ENCODE peak calls at places on chromosome 9, in four cellular contexts. P, A, R and Y are unnamed samples. For H3K27me3, the result is how much of the 10 kb centered on the place peaks cover.

GRCh38 chr9:34431661-34432060 is 26.7 kb downstream of the FAM219A start:
- DNase-seq in P (no peak), A (no peak), R (no peak), Y (no peak)

GRCh38 chr9:111805841-111806241 is 11.1 kb upstream of the SHOC1 start:
- DNase-seq in P (no peak), A (no peak), R (no peak), Y (no peak)

GRCh38 chr9:116066221-116066620 is 87.4 kb upstream of the PAPPA start:
- DNase-seq in P (no peak), A (no peak), R (no peak), Y (no peak)

GRCh38 chr9:114786251-114786650 is 19.6 kb downstream of the TNFSF15 start:
- DNase-seq in P (no peak), A (no peak), R (no peak), Y (no peak)

GRCh38 chr9:26685857-26686256 is 206.7 kb downstream of the CAAP1 start:
- DNase-seq in P (no peak), A (no peak), R (no peak), Y (no peak)

GRCh38 chr9:29214162-29214520 is 1640.9 kb upstream of the C9orf72 start:
- DNase-seq in P (peak), A (peak), R (peak), Y (peak)

GRCh38 chr9:84174486-84174885 is 166.1 kb downstream of the SLC28A3 start:
- DNase-seq in P (no peak), A (no peak), R (no peak), Y (no peak)

GRCh38 chr9:3768286-3768685 is 242.5 kb upstream of the RFX3 start:
- DNase-seq in P (no peak), A (no peak), R (no peak), Y (no peak)

GRCh38 chr9:36401179-36401740 is 1.2 kb upstream of the RNF38 start:
- DNase-seq in P (peak), A (peak), R (no peak), Y (peak)

GRCh38 chr9:133730994-133731715 is 7.0 kb downstream of the SARDH start:
- DNase-seq in P (no peak), A (no peak), R (no peak), Y (no peak)

GRCh38 chr9:133733421-133734250 is 4.5 kb downstream of the SARDH start:
- DNase-seq in P (no peak), A (no peak), R (no peak), Y (no peak)

GRCh38 chr9:133731876-133732321 is 6.3 kb downstream of the SARDH start:
- DNase-seq in P (peak), A (peak), R (peak), Y (peak)

GRCh38 chr9:133733074-133733408 is 5.1 kb downstream of the SARDH start:
- DNase-seq in P (no peak), A (no peak), R (no peak), Y (no peak)

GRCh38 chr9:133732351-133733073 is 5.6 kb downstream of the SARDH start:
- DNase-seq in P (no peak), A (no peak), R (no peak), Y (no peak)
- H3K27me3 ChIP-seq in P (under half), A (under half), R (under half), Y (under half)

GRCh38 chr9:126338945-126339344 is 12.3 kb downstream of the MVB12B start:
- DNase-seq in P (no peak), A (no peak), R (no peak), Y (no peak)
- H3K27ac ChIP-seq in P (no peak), A (no peak), R (no peak), Y (peak)

DNA sequence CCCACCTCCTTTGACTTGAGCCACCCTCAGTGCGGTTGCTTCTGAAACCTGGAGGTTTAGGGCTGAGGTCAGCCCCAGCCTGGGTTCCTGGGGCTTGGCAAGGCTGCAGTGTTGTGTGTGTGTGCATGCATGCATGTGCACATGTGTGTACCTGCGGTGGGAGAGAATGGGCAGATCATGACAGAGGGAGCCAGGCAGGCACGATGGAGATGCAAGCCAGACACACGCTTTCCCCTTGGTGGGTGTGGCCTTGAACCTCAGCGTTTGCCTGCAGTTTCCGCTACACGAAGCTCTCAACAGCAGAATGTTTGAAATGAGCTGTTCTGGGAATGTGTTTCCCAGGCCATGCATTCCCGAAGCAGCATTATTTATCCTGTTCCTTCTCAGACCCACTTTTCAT is 65.9 kb upstream of the RAPGEF1 start:
- DNase-seq in P (no peak), A (no peak), R (no peak), Y (no peak)
- H3K27me3 ChIP-seq in P (under half), A (under half), R (under half), Y (under half)

GRCh38 chr9:130107955-130108354 is 54.2 kb downstream of the GPR107 start:
- DNase-seq in P (no peak), A (no peak), R (no peak), Y (no peak)
- H3K27ac ChIP-seq in P (no peak), A (no peak), R (no peak), Y (no peak)

GRCh38 chr9:108803666-108804065 is 52.1 kb downstream of the ACTL7B start:
- DNase-seq in P (no peak), A (no peak), R (no peak), Y (no peak)
- H3K27me3 ChIP-seq in P (under half), A (under half), R (under half), Y (under half)

DNA sequence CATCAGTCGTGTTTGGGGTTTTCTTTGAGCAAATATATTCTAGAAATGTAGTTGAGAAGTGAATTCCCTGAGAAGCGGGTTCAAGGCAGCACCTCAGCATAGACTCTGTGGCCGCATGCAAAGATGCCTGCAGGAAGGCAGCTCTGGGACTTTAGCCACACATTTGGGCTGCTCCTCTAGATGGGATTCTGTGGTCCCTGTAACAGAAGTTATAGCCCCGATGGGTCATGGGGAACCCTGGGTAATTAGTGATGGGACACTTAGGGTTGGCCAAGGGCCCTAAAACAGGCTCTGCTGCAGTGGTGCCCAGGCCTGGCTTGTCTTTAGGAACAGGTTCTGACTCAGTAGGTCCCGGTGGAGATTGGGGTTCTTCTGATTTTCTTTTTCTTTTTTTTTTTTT is 36.8 kb downstream of the PHF2 start:
- DNase-seq in P (no peak), A (no peak), R (peak), Y (no peak)
- H3K27ac ChIP-seq in P (no peak), A (no peak), R (no peak), Y (no peak)

DNA sequence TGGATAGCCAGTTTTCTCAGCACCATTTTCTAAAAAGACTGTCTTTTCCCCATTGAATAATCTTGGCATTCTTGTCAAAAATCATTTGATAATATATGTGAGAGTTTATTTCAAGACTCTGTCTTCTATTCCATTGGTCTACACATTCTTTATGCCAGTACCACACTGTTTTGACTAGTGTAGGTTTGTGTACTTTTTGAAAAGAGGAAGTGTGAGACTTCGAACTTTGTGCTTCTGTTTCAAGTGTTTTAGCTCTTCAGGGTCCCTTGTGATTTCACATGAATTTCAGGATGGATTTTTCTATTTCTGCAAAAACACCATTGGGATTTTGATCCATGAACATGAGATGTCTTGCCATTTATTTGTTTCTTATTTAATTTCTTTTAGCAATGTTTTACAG is 78.5 kb upstream of the ALDH1A1 start:
- DNase-seq in P (no peak), A (no peak), R (no peak), Y (no peak)
- H3K27me3 ChIP-seq in P (under half), A (under half), R (under half), Y (under half)

GRCh38 chr9:128375865-128376264 is 4.7 kb downstream of the URM1 start:
- DNase-seq in P (no peak), A (no peak), R (no peak), Y (no peak)
- H3K27ac ChIP-seq in P (no peak), A (no peak), R (no peak), Y (no peak)